ENCODE peak calls at places on chromosome 12, in four cellular contexts. One of them, this sample, is unnamed.

GRCh38 chr12:30450872-30451271 is 244.8 kb downstream of the IPO8 start:
- DNase-seq in ovary: no peak
- DNase-seq in suprapubic skin: no peak
- DNase-seq in GM20000: no peak
- DNase-seq in this sample: no peak

GRCh38 chr12:111616177-111616623 is 17.1 kb upstream of the ATXN2 start:
- DNase-seq in ovary: peak; percentile 61
- DNase-seq in suprapubic skin: no peak
- DNase-seq in GM20000: no peak
- DNase-seq in this sample: no peak

GRCh38 chr12:101698782-101699347 is 1.4 kb downstream of the CHPT1 start:
- DNase-seq in ovary: no peak
- DNase-seq in suprapubic skin: no peak
- DNase-seq in GM20000: peak; percentile 42
- DNase-seq in this sample: no peak

GRCh38 chr12:110165540-110166159 is 41.5 kb downstream of the IFT81 start:
- DNase-seq in ovary: no peak
- DNase-seq in suprapubic skin: no peak
- DNase-seq in GM20000: peak; percentile 42
- DNase-seq in this sample: no peak

GRCh38 chr12:71800177-71800576 is 39.4 kb upstream of the TBC1D15 start:
- DNase-seq in ovary: no peak
- DNase-seq in suprapubic skin: no peak
- DNase-seq in GM20000: no peak
- DNase-seq in this sample: no peak

GRCh38 chr12:56163533-56164344 is 5.6 kb downstream of the MYL6 start:
- DNase-seq in ovary: no peak
- DNase-seq in suprapubic skin: no peak
- DNase-seq in GM20000: no peak
- DNase-seq in this sample: no peak

GRCh38 chr12:53989227-53990113 is 4.5 kb downstream of the HOXC10 start:
- DNase-seq in ovary: no peak
- DNase-seq in suprapubic skin: no peak
- DNase-seq in GM20000: peak; percentile 80
- DNase-seq in this sample: no peak

GRCh38 chr12:114936148-114937099 is 252.4 kb upstream of the TBX3 start:
- DNase-seq in ovary: no peak
- DNase-seq in suprapubic skin: no peak
- DNase-seq in GM20000: no peak
- DNase-seq in this sample: no peak

GRCh38 chr12:71694099-71694820 is 8.4 kb downstream of the TMEM19 start:
- DNase-seq in ovary: no peak
- DNase-seq in suprapubic skin: no peak
- DNase-seq in GM20000: peak; percentile 49
- DNase-seq in this sample: no peak

GRCh38 chr12:27622436-27623185 is 73.6 kb upstream of the REP15 start:
- DNase-seq in ovary: no peak
- DNase-seq in suprapubic skin: no peak
- DNase-seq in GM20000: no peak
- DNase-seq in this sample: no peak

GRCh38 chr12:11651785-11652184 is 2.3 kb downstream of the ETV6 start:
- DNase-seq in ovary: no peak
- DNase-seq in suprapubic skin: no peak
- DNase-seq in GM20000: no peak
- DNase-seq in this sample: no peak

GRCh38 chr12:25957898-25958253 is 606 bp upstream of the RASSF8 start:
- DNase-seq in ovary: peak; percentile 58
- DNase-seq in suprapubic skin: no peak
- DNase-seq in GM20000: peak; percentile 21
- DNase-seq in this sample: no peak

GRCh38 chr12:50765325-50765911 is 1.5 kb downstream of the ATF1 start:
- DNase-seq in ovary: peak; percentile 34
- DNase-seq in suprapubic skin: no peak
- DNase-seq in GM20000: peak; percentile 79
- DNase-seq in this sample: no peak

GRCh38 chr12:47074757-47075156 is 4.7 kb upstream of the PCED1B start:
- DNase-seq in ovary: no peak
- DNase-seq in suprapubic skin: no peak
- DNase-seq in GM20000: no peak
- DNase-seq in this sample: no peak

GRCh38 chr12:47073951-47074350 is 5.5 kb upstream of the PCED1B start:
- DNase-seq in ovary: no peak
- DNase-seq in suprapubic skin: no peak
- DNase-seq in GM20000: no peak
- DNase-seq in this sample: no peak

GRCh38 chr12:47068539-47068938 is 10.9 kb upstream of the PCED1B start:
- DNase-seq in ovary: no peak
- DNase-seq in suprapubic skin: no peak
- DNase-seq in GM20000: no peak
- DNase-seq in this sample: no peak

GRCh38 chr12:47067778-47068431 is 11.5 kb upstream of the PCED1B start:
- DNase-seq in ovary: no peak
- DNase-seq in suprapubic skin: no peak
- DNase-seq in GM20000: no peak
- DNase-seq in this sample: no peak

GRCh38 chr12:47071241-47071852 is 8.1 kb upstream of the PCED1B start:
- DNase-seq in ovary: no peak
- DNase-seq in suprapubic skin: no peak
- DNase-seq in GM20000: peak; percentile 16
- DNase-seq in this sample: no peak
- TF ChIP-seq CTCF in ovary: no peak
- TF ChIP-seq CTCF in suprapubic skin: peak; percentile 31
- TF ChIP-seq CTCF in GM20000: peak; percentile 19
- TF ChIP-seq CTCF in this sample: no peak

DNA sequence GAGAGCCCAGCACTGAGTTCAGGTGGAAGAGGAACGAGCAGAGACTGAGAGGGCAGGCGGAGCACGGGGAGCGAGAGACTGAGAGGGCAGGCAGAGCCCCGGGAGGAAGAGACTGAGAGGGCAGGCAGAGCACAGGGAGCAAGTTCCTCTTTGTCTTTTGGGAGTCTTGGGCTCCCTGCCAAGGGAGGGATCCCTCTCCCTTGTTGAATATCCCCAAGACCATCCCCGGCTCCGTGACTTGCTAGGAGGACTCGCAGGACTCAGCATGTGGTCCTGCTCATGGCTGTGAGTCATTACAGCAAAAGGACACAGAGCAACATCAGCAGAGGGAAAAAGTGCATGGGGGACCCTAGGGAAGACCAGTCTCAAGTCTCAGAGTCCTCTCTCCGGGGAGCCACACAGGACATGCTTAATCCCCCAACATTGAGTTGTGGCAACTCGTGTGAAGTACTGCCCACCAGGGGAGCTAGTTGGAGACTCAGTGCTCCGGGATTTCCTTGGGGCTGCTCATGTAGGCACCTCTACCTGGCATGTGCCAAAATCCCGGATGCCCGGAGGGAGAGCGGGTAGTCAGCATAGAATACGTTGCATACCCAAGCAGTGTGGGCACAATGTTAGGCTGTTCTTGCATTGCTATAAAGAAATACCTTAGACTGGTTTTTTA is 81.0 kb downstream of the CCDC92 start:
- DNase-seq in ovary: no peak
- DNase-seq in suprapubic skin: no peak
- DNase-seq in GM20000: no peak
- DNase-seq in this sample: no peak
- TF ChIP-seq CTCF in ovary: no peak
- TF ChIP-seq CTCF in suprapubic skin: no peak
- TF ChIP-seq CTCF in GM20000: no peak
- TF ChIP-seq CTCF in this sample: no peak

DNA sequence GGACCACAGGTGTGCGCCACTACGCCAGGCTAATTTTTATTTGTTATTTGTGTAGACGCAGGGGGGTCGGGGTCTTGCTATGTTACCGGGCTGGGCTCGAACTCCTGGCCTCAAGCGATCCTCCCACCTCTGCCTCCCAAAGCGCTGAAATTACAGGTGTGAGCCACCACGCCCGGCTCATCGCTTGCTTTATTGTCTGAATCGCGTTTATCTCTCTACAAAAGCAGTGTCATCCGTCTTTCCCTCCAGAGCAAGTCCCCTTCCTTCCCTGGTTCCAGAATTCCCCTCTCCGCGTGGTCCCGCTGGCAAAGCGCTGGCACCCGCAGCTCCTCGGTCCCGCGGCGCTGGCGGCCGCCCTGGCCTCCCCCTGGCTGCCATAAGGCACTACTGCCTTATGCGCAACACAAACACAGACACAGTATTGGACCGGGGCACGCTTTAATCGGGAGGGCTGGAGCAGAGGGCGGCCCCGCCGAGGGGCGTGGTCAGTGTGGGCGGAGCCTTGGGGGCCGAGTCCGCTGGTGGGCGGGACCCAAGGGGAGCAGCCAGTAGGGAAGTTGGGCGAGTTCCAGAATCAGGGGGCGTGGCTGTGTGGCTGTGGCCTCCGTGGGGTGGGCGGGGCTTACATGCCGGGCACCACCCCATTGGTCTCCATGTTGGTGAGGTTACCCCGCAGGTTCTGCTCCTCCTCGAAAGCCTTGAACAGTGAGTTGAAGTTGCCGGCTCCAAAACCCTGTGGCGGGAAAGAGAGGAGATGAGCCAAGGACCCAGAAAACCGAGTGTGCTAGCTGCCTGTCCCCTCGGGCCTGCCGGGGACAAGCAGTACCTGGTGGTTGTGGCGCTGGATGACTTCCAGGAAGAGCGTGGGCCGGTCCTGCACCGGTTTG is 19.3 kb downstream of the HPD start:
- DNase-seq in ovary: peak; percentile 100
- DNase-seq in suprapubic skin: peak; percentile 99
- DNase-seq in GM20000: peak; percentile 99
- DNase-seq in this sample: peak; percentile 100
- TF ChIP-seq CTCF in ovary: peak; percentile 61
- TF ChIP-seq CTCF in suprapubic skin: peak; percentile 55
- TF ChIP-seq CTCF in GM20000: no peak
- TF ChIP-seq CTCF in this sample: no peak

DNA sequence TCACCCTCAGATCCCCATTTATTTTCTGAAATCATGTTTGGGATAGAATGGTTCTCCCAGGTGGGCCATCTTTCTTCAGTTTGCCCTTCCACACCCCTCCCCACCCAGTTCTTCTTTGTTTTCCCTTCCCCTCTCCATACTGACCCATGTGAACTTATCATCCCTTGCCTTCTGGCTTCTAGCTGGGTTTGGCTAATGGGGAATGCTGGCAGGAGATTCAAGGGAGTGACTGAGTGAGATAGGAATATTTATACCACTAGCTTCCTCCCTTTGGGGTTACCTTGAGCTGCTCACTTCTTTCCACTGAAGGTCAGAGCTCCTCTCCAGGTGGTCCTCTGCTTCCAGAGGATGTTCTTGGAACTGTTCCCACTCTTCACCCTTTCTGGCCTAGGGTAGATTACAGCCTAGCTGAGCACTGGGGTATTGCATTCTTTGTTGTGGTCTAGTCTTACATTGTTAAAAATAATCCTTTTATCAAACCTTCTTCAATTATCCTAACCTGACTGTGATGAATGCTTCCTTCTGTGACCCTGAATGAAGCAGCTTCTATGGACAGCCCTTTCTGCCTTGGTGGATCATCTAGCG is 88.3 kb upstream of the ATP2B1 start:
- DNase-seq in ovary: no peak
- DNase-seq in suprapubic skin: no peak
- DNase-seq in GM20000: no peak
- DNase-seq in this sample: no peak
- TF ChIP-seq CTCF in ovary: no peak
- TF ChIP-seq CTCF in suprapubic skin: no peak
- TF ChIP-seq CTCF in GM20000: no peak
- TF ChIP-seq CTCF in this sample: no peak